ENCODE peak calls at places on chromosomes 2 and 18, in nine cellular contexts. One of them, this sample, is unnamed.

GRCh38 chr2:150234787-150235512 is 252.5 kb downstream of the RND3 start:
- DNase-seq in heart right ventricle: peak
- DNase-seq in AG09319: peak
- DNase-seq in GM04504: peak
- DNase-seq in T-helper 1 cell: no peak
- DNase-seq in DMS79: peak
- DNase-seq in stimulated activated naive CD8-positive, alpha-beta T cell treated with anti-CD3 and anti-CD28 coated beads, Interleukin-15, Interleukin-2, amounts not matched to agents 100 U/mL and 50 U/mL, for 24 hours: no peak
- DNase-seq in left colon: no peak
- DNase-seq in pons: peak
- DNase-seq in this sample: no peak

GRCh38 chr2:146665801-146666200 is 1179.0 kb upstream of the ACVR2A start:
- DNase-seq in T-helper 1 cell: no peak
- DNase-seq in AG09319: no peak
- DNase-seq in stimulated activated naive CD8-positive, alpha-beta T cell treated with anti-CD3 and anti-CD28 coated beads, Interleukin-15, Interleukin-2, amounts not matched to agents 100 U/mL and 50 U/mL, for 24 hours: no peak
- DNase-seq in heart right ventricle: no peak
- DNase-seq in DMS79: no peak
- DNase-seq in left colon: no peak
- DNase-seq in GM04504: no peak
- DNase-seq in pons: no peak
- DNase-seq in this sample: no peak

GRCh38 chr2:222861411-222862067 is 703 bp downstream of the ACSL3 start:
- DNase-seq in pons: no peak
- DNase-seq in stimulated activated naive CD8-positive, alpha-beta T cell treated with anti-CD3 and anti-CD28 coated beads, Interleukin-15, Interleukin-2, amounts not matched to agents 100 U/mL and 50 U/mL, for 24 hours: peak
- DNase-seq in heart right ventricle: peak
- DNase-seq in DMS79: no peak
- DNase-seq in left colon: peak
- DNase-seq in T-helper 1 cell: peak
- DNase-seq in GM04504: no peak
- DNase-seq in AG09319: no peak
- DNase-seq in this sample: peak

GRCh38 chr2:126950499-126950898 is 51.8 kb downstream of the TEX51 start:
- DNase-seq in AG09319: no peak
- DNase-seq in GM04504: no peak
- DNase-seq in DMS79: no peak
- DNase-seq in T-helper 1 cell: no peak
- DNase-seq in stimulated activated naive CD8-positive, alpha-beta T cell treated with anti-CD3 and anti-CD28 coated beads, Interleukin-15, Interleukin-2, amounts not matched to agents 100 U/mL and 50 U/mL, for 24 hours: no peak
- DNase-seq in pons: no peak
- DNase-seq in heart right ventricle: no peak
- DNase-seq in left colon: no peak
- DNase-seq in this sample: no peak

GRCh38 chr18:62658028-62658427 is 57.3 kb upstream of the PHLPP1 start:
- DNase-seq in GM04504: no peak
- DNase-seq in AG09319: no peak
- DNase-seq in T-helper 1 cell: no peak
- DNase-seq in DMS79: no peak
- DNase-seq in left colon: no peak
- DNase-seq in heart right ventricle: no peak
- DNase-seq in pons: no peak
- DNase-seq in stimulated activated naive CD8-positive, alpha-beta T cell treated with anti-CD3 and anti-CD28 coated beads, Interleukin-15, Interleukin-2, amounts not matched to agents 100 U/mL and 50 U/mL, for 24 hours: no peak
- DNase-seq in this sample: no peak

GRCh38 chr2:102049756-102050443 is 58.1 kb downstream of the IL1R2 start:
- DNase-seq in stimulated activated naive CD8-positive, alpha-beta T cell treated with anti-CD3 and anti-CD28 coated beads, Interleukin-15, Interleukin-2, amounts not matched to agents 100 U/mL and 50 U/mL, for 24 hours: no peak
- DNase-seq in T-helper 1 cell: no peak
- DNase-seq in GM04504: no peak
- DNase-seq in pons: peak
- DNase-seq in AG09319: no peak
- DNase-seq in heart right ventricle: no peak
- DNase-seq in left colon: peak
- DNase-seq in DMS79: no peak
- DNase-seq in this sample: no peak

GRCh38 chr2:237669628-237670351 is 42.4 kb downstream of the LRRFIP1 start:
- DNase-seq in T-helper 1 cell: no peak
- DNase-seq in heart right ventricle: peak
- DNase-seq in stimulated activated naive CD8-positive, alpha-beta T cell treated with anti-CD3 and anti-CD28 coated beads, Interleukin-15, Interleukin-2, amounts not matched to agents 100 U/mL and 50 U/mL, for 24 hours: no peak
- DNase-seq in AG09319: peak
- DNase-seq in left colon: peak
- DNase-seq in DMS79: peak
- DNase-seq in GM04504: peak
- DNase-seq in pons: no peak
- DNase-seq in this sample: no peak

GRCh38 chr2:230668184-230668938 is 44.3 kb upstream of the CAB39 start:
- DNase-seq in T-helper 1 cell: no peak
- DNase-seq in left colon: no peak
- DNase-seq in GM04504: no peak
- DNase-seq in stimulated activated naive CD8-positive, alpha-beta T cell treated with anti-CD3 and anti-CD28 coated beads, Interleukin-15, Interleukin-2, amounts not matched to agents 100 U/mL and 50 U/mL, for 24 hours: peak
- DNase-seq in DMS79: no peak
- DNase-seq in AG09319: no peak
- DNase-seq in heart right ventricle: peak
- DNase-seq in pons: peak
- DNase-seq in this sample: peak

GRCh38 chr2:30185175-30185574 is 38.4 kb downstream of the YPEL5 start:
- DNase-seq in pons: no peak
- DNase-seq in left colon: no peak
- DNase-seq in GM04504: no peak
- DNase-seq in DMS79: no peak
- DNase-seq in T-helper 1 cell: no peak
- DNase-seq in AG09319: no peak
- DNase-seq in stimulated activated naive CD8-positive, alpha-beta T cell treated with anti-CD3 and anti-CD28 coated beads, Interleukin-15, Interleukin-2, amounts not matched to agents 100 U/mL and 50 U/mL, for 24 hours: no peak
- DNase-seq in heart right ventricle: no peak
- DNase-seq in this sample: no peak

GRCh38 chr2:240191001-240191400 is 50.5 kb upstream of the OTOS start:
- DNase-seq in AG09319: no peak
- DNase-seq in T-helper 1 cell: no peak
- DNase-seq in heart right ventricle: no peak
- DNase-seq in GM04504: no peak
- DNase-seq in DMS79: no peak
- DNase-seq in left colon: no peak
- DNase-seq in pons: no peak
- DNase-seq in stimulated activated naive CD8-positive, alpha-beta T cell treated with anti-CD3 and anti-CD28 coated beads, Interleukin-15, Interleukin-2, amounts not matched to agents 100 U/mL and 50 U/mL, for 24 hours: no peak
- DNase-seq in this sample: no peak

GRCh38 chr2:239929504-239929903 is 95.6 kb downstream of the NDUFA10 start:
- DNase-seq in DMS79: no peak
- DNase-seq in heart right ventricle: peak
- DNase-seq in left colon: no peak
- DNase-seq in stimulated activated naive CD8-positive, alpha-beta T cell treated with anti-CD3 and anti-CD28 coated beads, Interleukin-15, Interleukin-2, amounts not matched to agents 100 U/mL and 50 U/mL, for 24 hours: no peak
- DNase-seq in AG09319: no peak
- DNase-seq in GM04504: no peak
- DNase-seq in T-helper 1 cell: no peak
- DNase-seq in pons: no peak
- DNase-seq in this sample: peak

GRCh38 chr2:132978840-132979239 is 308.8 kb upstream of the LYPD1 start:
- DNase-seq in GM04504: no peak
- DNase-seq in stimulated activated naive CD8-positive, alpha-beta T cell treated with anti-CD3 and anti-CD28 coated beads, Interleukin-15, Interleukin-2, amounts not matched to agents 100 U/mL and 50 U/mL, for 24 hours: no peak
- DNase-seq in left colon: no peak
- DNase-seq in T-helper 1 cell: no peak
- DNase-seq in DMS79: no peak
- DNase-seq in heart right ventricle: no peak
- DNase-seq in pons: no peak
- DNase-seq in AG09319: no peak
- DNase-seq in this sample: no peak

GRCh38 chr2:85607268-85608215 is 4.3 kb downstream of the C2orf68 start:
- DNase-seq in heart right ventricle: no peak
- DNase-seq in GM04504: no peak
- DNase-seq in AG09319: no peak
- DNase-seq in left colon: no peak
- DNase-seq in pons: no peak
- DNase-seq in DMS79: no peak
- DNase-seq in T-helper 1 cell: no peak
- DNase-seq in stimulated activated naive CD8-positive, alpha-beta T cell treated with anti-CD3 and anti-CD28 coated beads, Interleukin-15, Interleukin-2, amounts not matched to agents 100 U/mL and 50 U/mL, for 24 hours: no peak
- DNase-seq in this sample: no peak

GRCh38 chr18:62101236-62101635 is 85.6 kb downstream of the PIGN start:
- DNase-seq in DMS79: no peak
- DNase-seq in heart right ventricle: no peak
- DNase-seq in GM04504: no peak
- DNase-seq in left colon: no peak
- DNase-seq in T-helper 1 cell: no peak
- DNase-seq in AG09319: peak
- DNase-seq in stimulated activated naive CD8-positive, alpha-beta T cell treated with anti-CD3 and anti-CD28 coated beads, Interleukin-15, Interleukin-2, amounts not matched to agents 100 U/mL and 50 U/mL, for 24 hours: no peak
- DNase-seq in pons: no peak
- DNase-seq in this sample: no peak

GRCh38 chr2:21043744-21044532 is at the start of gene APOB:
- DNase-seq in pons: no peak
- DNase-seq in AG09319: no peak
- DNase-seq in heart right ventricle: no peak
- DNase-seq in left colon: peak
- DNase-seq in GM04504: no peak
- DNase-seq in stimulated activated naive CD8-positive, alpha-beta T cell treated with anti-CD3 and anti-CD28 coated beads, Interleukin-15, Interleukin-2, amounts not matched to agents 100 U/mL and 50 U/mL, for 24 hours: no peak
- DNase-seq in DMS79: no peak
- DNase-seq in T-helper 1 cell: no peak
- DNase-seq in this sample: no peak

GRCh38 chr2:96554293-96555145 is 18.0 kb downstream of the ARID5A start:
- DNase-seq in stimulated activated naive CD8-positive, alpha-beta T cell treated with anti-CD3 and anti-CD28 coated beads, Interleukin-15, Interleukin-2, amounts not matched to agents 100 U/mL and 50 U/mL, for 24 hours: peak
- DNase-seq in heart right ventricle: peak
- DNase-seq in left colon: peak
- DNase-seq in AG09319: no peak
- DNase-seq in DMS79: no peak
- DNase-seq in T-helper 1 cell: peak
- DNase-seq in pons: peak
- DNase-seq in GM04504: no peak
- DNase-seq in this sample: peak

GRCh38 chr18:54679318-54680149 is 88.5 kb downstream of the DYNAP start:
- DNase-seq in heart right ventricle: peak
- DNase-seq in DMS79: no peak
- DNase-seq in pons: peak
- DNase-seq in AG09319: peak
- DNase-seq in stimulated activated naive CD8-positive, alpha-beta T cell treated with anti-CD3 and anti-CD28 coated beads, Interleukin-15, Interleukin-2, amounts not matched to agents 100 U/mL and 50 U/mL, for 24 hours: no peak
- DNase-seq in left colon: no peak
- DNase-seq in T-helper 1 cell: no peak
- DNase-seq in GM04504: peak
- DNase-seq in this sample: no peak